ENCODE peak calls at places on chromosomes 13 and 19, in seven cellular contexts. One of them, this sample, is unnamed.

GRCh38 chr13:37923236-37923635 is 53.7 kb upstream of the TRPC4 start:
- DNase-seq in kidney tubule cell: no peak
- DNase-seq in HEK293T: no peak
- DNase-seq in lung microvascular endothelial cell: no peak
- DNase-seq in sciatic nerve: no peak
- DNase-seq in stimulated activated CD4-positive, alpha-beta T cell treated with anti-CD3 and anti-CD28 coated beads, Interleukin-15, amount 100 ng/mL, for 1 hour: no peak
- DNase-seq in progenitor cell of endocrine pancreas: no peak
- DNase-seq in this sample: no peak

GRCh38 chr13:63208811-63209210 is 1793.2 kb upstream of the PCDH20 start:
- DNase-seq in kidney tubule cell: peak
- DNase-seq in HEK293T: no peak
- DNase-seq in lung microvascular endothelial cell: no peak
- DNase-seq in sciatic nerve: no peak
- DNase-seq in stimulated activated CD4-positive, alpha-beta T cell treated with anti-CD3 and anti-CD28 coated beads, Interleukin-15, amount 100 ng/mL, for 1 hour: no peak
- DNase-seq in progenitor cell of endocrine pancreas: no peak
- DNase-seq in this sample: no peak

GRCh38 chr19:43551399-43552197 is 18.6 kb downstream of the ZNF575 start:
- DNase-seq in kidney tubule cell: no peak
- DNase-seq in HEK293T: no peak
- DNase-seq in lung microvascular endothelial cell: no peak
- DNase-seq in sciatic nerve: no peak
- DNase-seq in stimulated activated CD4-positive, alpha-beta T cell treated with anti-CD3 and anti-CD28 coated beads, Interleukin-15, amount 100 ng/mL, for 1 hour: no peak
- DNase-seq in progenitor cell of endocrine pancreas: no peak
- DNase-seq in this sample: no peak

GRCh38 chr13:73388586-73388985 is 329.8 kb downstream of the KLF5 start:
- DNase-seq in kidney tubule cell: peak
- DNase-seq in HEK293T: no peak
- DNase-seq in lung microvascular endothelial cell: no peak
- DNase-seq in sciatic nerve: no peak
- DNase-seq in stimulated activated CD4-positive, alpha-beta T cell treated with anti-CD3 and anti-CD28 coated beads, Interleukin-15, amount 100 ng/mL, for 1 hour: no peak
- DNase-seq in progenitor cell of endocrine pancreas: no peak
- DNase-seq in this sample: no peak

GRCh38 chr19:38676023-38676877 is 28.8 kb downstream of the ACTN4 start:
- DNase-seq in kidney tubule cell: no peak
- DNase-seq in HEK293T: no peak
- DNase-seq in lung microvascular endothelial cell: peak
- DNase-seq in sciatic nerve: no peak
- DNase-seq in stimulated activated CD4-positive, alpha-beta T cell treated with anti-CD3 and anti-CD28 coated beads, Interleukin-15, amount 100 ng/mL, for 1 hour: no peak
- DNase-seq in progenitor cell of endocrine pancreas: no peak
- DNase-seq in this sample: no peak

GRCh38 chr13:33876716-33877394 is 58.9 kb downstream of the RFC3 start:
- DNase-seq in kidney tubule cell: no peak
- DNase-seq in HEK293T: no peak
- DNase-seq in lung microvascular endothelial cell: no peak
- DNase-seq in sciatic nerve: no peak
- DNase-seq in stimulated activated CD4-positive, alpha-beta T cell treated with anti-CD3 and anti-CD28 coated beads, Interleukin-15, amount 100 ng/mL, for 1 hour: no peak
- DNase-seq in progenitor cell of endocrine pancreas: no peak
- DNase-seq in this sample: no peak

GRCh38 chr19:7701654-7702457 is at the start of gene FCER2:
- DNase-seq in kidney tubule cell: no peak
- DNase-seq in HEK293T: no peak
- DNase-seq in lung microvascular endothelial cell: no peak
- DNase-seq in sciatic nerve: peak
- DNase-seq in stimulated activated CD4-positive, alpha-beta T cell treated with anti-CD3 and anti-CD28 coated beads, Interleukin-15, amount 100 ng/mL, for 1 hour: no peak
- DNase-seq in progenitor cell of endocrine pancreas: no peak
- DNase-seq in this sample: no peak

GRCh38 chr13:99969934-99970760 is 1.4 kb downstream of the ZIC5 start:
- DNase-seq in kidney tubule cell: peak
- DNase-seq in HEK293T: peak
- DNase-seq in lung microvascular endothelial cell: no peak
- DNase-seq in sciatic nerve: peak
- DNase-seq in stimulated activated CD4-positive, alpha-beta T cell treated with anti-CD3 and anti-CD28 coated beads, Interleukin-15, amount 100 ng/mL, for 1 hour: no peak
- DNase-seq in progenitor cell of endocrine pancreas: no peak
- DNase-seq in this sample: no peak

GRCh38 chr19:39671739-39672363 is 16.1 kb downstream of the LGALS16 start:
- DNase-seq in kidney tubule cell: peak
- DNase-seq in HEK293T: peak
- DNase-seq in lung microvascular endothelial cell: peak
- DNase-seq in sciatic nerve: no peak
- DNase-seq in stimulated activated CD4-positive, alpha-beta T cell treated with anti-CD3 and anti-CD28 coated beads, Interleukin-15, amount 100 ng/mL, for 1 hour: no peak
- DNase-seq in progenitor cell of endocrine pancreas: no peak
- DNase-seq in this sample: no peak

GRCh38 chr19:1560281-1560882 is 7.7 kb downstream of the MEX3D start:
- DNase-seq in kidney tubule cell: no peak
- DNase-seq in HEK293T: no peak
- DNase-seq in lung microvascular endothelial cell: no peak
- DNase-seq in sciatic nerve: no peak
- DNase-seq in stimulated activated CD4-positive, alpha-beta T cell treated with anti-CD3 and anti-CD28 coated beads, Interleukin-15, amount 100 ng/mL, for 1 hour: no peak
- DNase-seq in progenitor cell of endocrine pancreas: no peak
- DNase-seq in this sample: no peak

GRCh38 chr13:50130686-50131051 is 115.4 kb downstream of the KCNRG start:
- DNase-seq in kidney tubule cell: peak
- DNase-seq in HEK293T: no peak
- DNase-seq in lung microvascular endothelial cell: peak
- DNase-seq in sciatic nerve: peak
- DNase-seq in stimulated activated CD4-positive, alpha-beta T cell treated with anti-CD3 and anti-CD28 coated beads, Interleukin-15, amount 100 ng/mL, for 1 hour: no peak
- DNase-seq in progenitor cell of endocrine pancreas: no peak
- DNase-seq in this sample: no peak

GRCh38 chr19:13085673-13086072 is 17.0 kb downstream of the LYL1 start:
- DNase-seq in kidney tubule cell: no peak
- DNase-seq in HEK293T: no peak
- DNase-seq in lung microvascular endothelial cell: no peak
- DNase-seq in sciatic nerve: no peak
- DNase-seq in stimulated activated CD4-positive, alpha-beta T cell treated with anti-CD3 and anti-CD28 coated beads, Interleukin-15, amount 100 ng/mL, for 1 hour: no peak
- DNase-seq in progenitor cell of endocrine pancreas: no peak
- DNase-seq in this sample: no peak

GRCh38 chr13:93080587-93080986 is 146.0 kb upstream of the GPC6 start:
- DNase-seq in kidney tubule cell: peak
- DNase-seq in HEK293T: no peak
- DNase-seq in lung microvascular endothelial cell: no peak
- DNase-seq in sciatic nerve: no peak
- DNase-seq in stimulated activated CD4-positive, alpha-beta T cell treated with anti-CD3 and anti-CD28 coated beads, Interleukin-15, amount 100 ng/mL, for 1 hour: no peak
- DNase-seq in progenitor cell of endocrine pancreas: no peak
- DNase-seq in this sample: no peak

GRCh38 chr13:43573361-43573740 is 213.4 kb downstream of the ENOX1 start:
- DNase-seq in kidney tubule cell: peak
- DNase-seq in HEK293T: no peak
- DNase-seq in lung microvascular endothelial cell: peak
- DNase-seq in sciatic nerve: no peak
- DNase-seq in stimulated activated CD4-positive, alpha-beta T cell treated with anti-CD3 and anti-CD28 coated beads, Interleukin-15, amount 100 ng/mL, for 1 hour: no peak
- DNase-seq in progenitor cell of endocrine pancreas: no peak
- DNase-seq in this sample: no peak

GRCh38 chr13:93289047-93289446 is 62.4 kb downstream of the GPC6 start:
- DNase-seq in kidney tubule cell: no peak
- DNase-seq in HEK293T: no peak
- DNase-seq in lung microvascular endothelial cell: no peak
- DNase-seq in sciatic nerve: no peak
- DNase-seq in stimulated activated CD4-positive, alpha-beta T cell treated with anti-CD3 and anti-CD28 coated beads, Interleukin-15, amount 100 ng/mL, for 1 hour: no peak
- DNase-seq in progenitor cell of endocrine pancreas: no peak
- DNase-seq in this sample: no peak

GRCh38 chr13:29482504-29482903 is 113.0 kb downstream of the SLC7A1 start:
- DNase-seq in kidney tubule cell: no peak
- DNase-seq in HEK293T: no peak
- DNase-seq in lung microvascular endothelial cell: no peak
- DNase-seq in sciatic nerve: no peak
- DNase-seq in stimulated activated CD4-positive, alpha-beta T cell treated with anti-CD3 and anti-CD28 coated beads, Interleukin-15, amount 100 ng/mL, for 1 hour: no peak
- DNase-seq in progenitor cell of endocrine pancreas: no peak
- DNase-seq in this sample: no peak

GRCh38 chr13:55230570-55230908 is 1910.2 kb upstream of the PRR20A start:
- DNase-seq in kidney tubule cell: no peak
- DNase-seq in HEK293T: no peak
- DNase-seq in lung microvascular endothelial cell: no peak
- DNase-seq in sciatic nerve: no peak
- DNase-seq in stimulated activated CD4-positive, alpha-beta T cell treated with anti-CD3 and anti-CD28 coated beads, Interleukin-15, amount 100 ng/mL, for 1 hour: no peak
- DNase-seq in progenitor cell of endocrine pancreas: no peak
- DNase-seq in this sample: no peak

GRCh38 chr13:94933230-94933751 is 220.9 kb upstream of the SOX21 start:
- DNase-seq in kidney tubule cell: no peak
- DNase-seq in HEK293T: no peak
- DNase-seq in lung microvascular endothelial cell: no peak
- DNase-seq in sciatic nerve: no peak
- DNase-seq in stimulated activated CD4-positive, alpha-beta T cell treated with anti-CD3 and anti-CD28 coated beads, Interleukin-15, amount 100 ng/mL, for 1 hour: no peak
- DNase-seq in progenitor cell of endocrine pancreas: no peak
- DNase-seq in this sample: no peak

GRCh38 chr13:28636677-28637317 is 22.1 kb upstream of the POMP start:
- DNase-seq in kidney tubule cell: peak
- DNase-seq in HEK293T: peak
- DNase-seq in lung microvascular endothelial cell: peak
- DNase-seq in sciatic nerve: no peak
- DNase-seq in stimulated activated CD4-positive, alpha-beta T cell treated with anti-CD3 and anti-CD28 coated beads, Interleukin-15, amount 100 ng/mL, for 1 hour: no peak
- DNase-seq in progenitor cell of endocrine pancreas: peak
- DNase-seq in this sample: peak